ENCODE peak calls at places on chromosome 21, in ten cellular contexts. One of them, this sample, is unnamed.

GRCh38 chr21:38228115-38228514 is 28.7 kb upstream of the KCNJ15 start:
- DNase-seq in nephron progenitor cell: no peak
- DNase-seq in stimulated activated CD4-positive, alpha-beta T cell treated with anti-CD3 and anti-CD28 coated beads, TNF-alpha, amount 100 ng/mL, for 4 hours: no peak
- DNase-seq in EL: no peak
- DNase-seq in HCEC 1CT: no peak
- DNase-seq in PC-3: peak
- DNase-seq in neural progenitor cell: no peak
- DNase-seq in stimulated activated CD8-positive, alpha-beta memory T cell treated with anti-CD3 and anti-CD28 coated beads, Interleukin-15, amount 100 ng/mL, for 24 hours: no peak
- DNase-seq in activated T-cell treated with anti-CD3 and anti-CD28 coated beads, Interleukin-2, amount 50 U/mL, for 72 hours: no peak
- DNase-seq in central memory CD4-positive, alpha-beta T cell: no peak
- DNase-seq in this sample: no peak

GRCh38 chr21:42012763-42013329 is 2.7 kb upstream of the ZBTB21 start:
- DNase-seq in nephron progenitor cell: no peak
- DNase-seq in stimulated activated CD4-positive, alpha-beta T cell treated with anti-CD3 and anti-CD28 coated beads, TNF-alpha, amount 100 ng/mL, for 4 hours: no peak
- DNase-seq in EL: no peak
- DNase-seq in HCEC 1CT: no peak
- DNase-seq in PC-3: peak
- DNase-seq in neural progenitor cell: no peak
- DNase-seq in stimulated activated CD8-positive, alpha-beta memory T cell treated with anti-CD3 and anti-CD28 coated beads, Interleukin-15, amount 100 ng/mL, for 24 hours: no peak
- DNase-seq in activated T-cell treated with anti-CD3 and anti-CD28 coated beads, Interleukin-2, amount 50 U/mL, for 72 hours: no peak
- DNase-seq in central memory CD4-positive, alpha-beta T cell: no peak
- DNase-seq in this sample: no peak

GRCh38 chr21:36478207-36478701 is 1.7 kb downstream of the CLDN14 start:
- DNase-seq in nephron progenitor cell: no peak
- DNase-seq in stimulated activated CD4-positive, alpha-beta T cell treated with anti-CD3 and anti-CD28 coated beads, TNF-alpha, amount 100 ng/mL, for 4 hours: no peak
- DNase-seq in EL: peak
- DNase-seq in HCEC 1CT: peak
- DNase-seq in PC-3: peak
- DNase-seq in neural progenitor cell: no peak
- DNase-seq in stimulated activated CD8-positive, alpha-beta memory T cell treated with anti-CD3 and anti-CD28 coated beads, Interleukin-15, amount 100 ng/mL, for 24 hours: no peak
- DNase-seq in activated T-cell treated with anti-CD3 and anti-CD28 coated beads, Interleukin-2, amount 50 U/mL, for 72 hours: peak
- DNase-seq in central memory CD4-positive, alpha-beta T cell: no peak
- DNase-seq in this sample: no peak

GRCh38 chr21:34552324-34553198 is 40.6 kb upstream of the KCNE1 start:
- DNase-seq in nephron progenitor cell: no peak
- DNase-seq in stimulated activated CD4-positive, alpha-beta T cell treated with anti-CD3 and anti-CD28 coated beads, TNF-alpha, amount 100 ng/mL, for 4 hours: no peak
- DNase-seq in EL: peak
- DNase-seq in HCEC 1CT: peak
- DNase-seq in PC-3: peak
- DNase-seq in neural progenitor cell: no peak
- DNase-seq in stimulated activated CD8-positive, alpha-beta memory T cell treated with anti-CD3 and anti-CD28 coated beads, Interleukin-15, amount 100 ng/mL, for 24 hours: no peak
- DNase-seq in activated T-cell treated with anti-CD3 and anti-CD28 coated beads, Interleukin-2, amount 50 U/mL, for 72 hours: no peak
- DNase-seq in central memory CD4-positive, alpha-beta T cell: no peak
- DNase-seq in this sample: no peak

GRCh38 chr21:33308586-33309490 is 15.9 kb upstream of the IFNAR1 start:
- DNase-seq in nephron progenitor cell: no peak
- DNase-seq in stimulated activated CD4-positive, alpha-beta T cell treated with anti-CD3 and anti-CD28 coated beads, TNF-alpha, amount 100 ng/mL, for 4 hours: no peak
- DNase-seq in EL: no peak
- DNase-seq in HCEC 1CT: no peak
- DNase-seq in PC-3: no peak
- DNase-seq in neural progenitor cell: no peak
- DNase-seq in stimulated activated CD8-positive, alpha-beta memory T cell treated with anti-CD3 and anti-CD28 coated beads, Interleukin-15, amount 100 ng/mL, for 24 hours: no peak
- DNase-seq in activated T-cell treated with anti-CD3 and anti-CD28 coated beads, Interleukin-2, amount 50 U/mL, for 72 hours: no peak
- DNase-seq in central memory CD4-positive, alpha-beta T cell: peak
- DNase-seq in this sample: no peak

GRCh38 chr21:39125752-39126485 is 57.3 kb downstream of the PSMG1 start:
- DNase-seq in nephron progenitor cell: peak
- DNase-seq in stimulated activated CD4-positive, alpha-beta T cell treated with anti-CD3 and anti-CD28 coated beads, TNF-alpha, amount 100 ng/mL, for 4 hours: no peak
- DNase-seq in EL: peak
- DNase-seq in HCEC 1CT: peak
- DNase-seq in PC-3: peak
- DNase-seq in neural progenitor cell: peak
- DNase-seq in stimulated activated CD8-positive, alpha-beta memory T cell treated with anti-CD3 and anti-CD28 coated beads, Interleukin-15, amount 100 ng/mL, for 24 hours: no peak
- DNase-seq in activated T-cell treated with anti-CD3 and anti-CD28 coated beads, Interleukin-2, amount 50 U/mL, for 72 hours: peak
- DNase-seq in central memory CD4-positive, alpha-beta T cell: no peak
- DNase-seq in this sample: no peak

GRCh38 chr21:45971487-45972352 is 9.8 kb upstream of the COL6A1 start:
- DNase-seq in nephron progenitor cell: peak
- DNase-seq in stimulated activated CD4-positive, alpha-beta T cell treated with anti-CD3 and anti-CD28 coated beads, TNF-alpha, amount 100 ng/mL, for 4 hours: no peak
- DNase-seq in EL: peak
- DNase-seq in HCEC 1CT: peak
- DNase-seq in PC-3: no peak
- DNase-seq in neural progenitor cell: no peak
- DNase-seq in stimulated activated CD8-positive, alpha-beta memory T cell treated with anti-CD3 and anti-CD28 coated beads, Interleukin-15, amount 100 ng/mL, for 24 hours: no peak
- DNase-seq in activated T-cell treated with anti-CD3 and anti-CD28 coated beads, Interleukin-2, amount 50 U/mL, for 72 hours: no peak
- DNase-seq in central memory CD4-positive, alpha-beta T cell: no peak
- DNase-seq in this sample: no peak

GRCh38 chr21:33760641-33761103 is 118.4 kb downstream of the ITSN1 start:
- DNase-seq in nephron progenitor cell: no peak
- DNase-seq in stimulated activated CD4-positive, alpha-beta T cell treated with anti-CD3 and anti-CD28 coated beads, TNF-alpha, amount 100 ng/mL, for 4 hours: no peak
- DNase-seq in EL: peak
- DNase-seq in HCEC 1CT: peak
- DNase-seq in PC-3: no peak
- DNase-seq in neural progenitor cell: no peak
- DNase-seq in stimulated activated CD8-positive, alpha-beta memory T cell treated with anti-CD3 and anti-CD28 coated beads, Interleukin-15, amount 100 ng/mL, for 24 hours: no peak
- DNase-seq in activated T-cell treated with anti-CD3 and anti-CD28 coated beads, Interleukin-2, amount 50 U/mL, for 72 hours: no peak
- DNase-seq in central memory CD4-positive, alpha-beta T cell: no peak
- DNase-seq in this sample: no peak

GRCh38 chr21:35520302-35520701 is 471.2 kb upstream of the RUNX1 start:
- DNase-seq in nephron progenitor cell: no peak
- DNase-seq in stimulated activated CD4-positive, alpha-beta T cell treated with anti-CD3 and anti-CD28 coated beads, TNF-alpha, amount 100 ng/mL, for 4 hours: no peak
- DNase-seq in EL: no peak
- DNase-seq in HCEC 1CT: no peak
- DNase-seq in PC-3: no peak
- DNase-seq in neural progenitor cell: no peak
- DNase-seq in stimulated activated CD8-positive, alpha-beta memory T cell treated with anti-CD3 and anti-CD28 coated beads, Interleukin-15, amount 100 ng/mL, for 24 hours: no peak
- DNase-seq in activated T-cell treated with anti-CD3 and anti-CD28 coated beads, Interleukin-2, amount 50 U/mL, for 72 hours: no peak
- DNase-seq in central memory CD4-positive, alpha-beta T cell: no peak
- DNase-seq in this sample: no peak

GRCh38 chr21:32143222-32143939 is 135.5 kb downstream of the MIS18A start:
- DNase-seq in nephron progenitor cell: no peak
- DNase-seq in stimulated activated CD4-positive, alpha-beta T cell treated with anti-CD3 and anti-CD28 coated beads, TNF-alpha, amount 100 ng/mL, for 4 hours: no peak
- DNase-seq in EL: no peak
- DNase-seq in HCEC 1CT: no peak
- DNase-seq in PC-3: no peak
- DNase-seq in neural progenitor cell: peak
- DNase-seq in stimulated activated CD8-positive, alpha-beta memory T cell treated with anti-CD3 and anti-CD28 coated beads, Interleukin-15, amount 100 ng/mL, for 24 hours: no peak
- DNase-seq in activated T-cell treated with anti-CD3 and anti-CD28 coated beads, Interleukin-2, amount 50 U/mL, for 72 hours: no peak
- DNase-seq in central memory CD4-positive, alpha-beta T cell: no peak
- DNase-seq in this sample: no peak

GRCh38 chr21:31339736-31340135 is 4.3 kb downstream of the TIAM1 start:
- DNase-seq in nephron progenitor cell: no peak
- DNase-seq in stimulated activated CD4-positive, alpha-beta T cell treated with anti-CD3 and anti-CD28 coated beads, TNF-alpha, amount 100 ng/mL, for 4 hours: no peak
- DNase-seq in EL: no peak
- DNase-seq in HCEC 1CT: no peak
- DNase-seq in PC-3: no peak
- DNase-seq in neural progenitor cell: no peak
- DNase-seq in stimulated activated CD8-positive, alpha-beta memory T cell treated with anti-CD3 and anti-CD28 coated beads, Interleukin-15, amount 100 ng/mL, for 24 hours: no peak
- DNase-seq in activated T-cell treated with anti-CD3 and anti-CD28 coated beads, Interleukin-2, amount 50 U/mL, for 72 hours: no peak
- DNase-seq in central memory CD4-positive, alpha-beta T cell: no peak
- DNase-seq in this sample: no peak

GRCh38 chr21:39730418-39731107 is 14.4 kb upstream of the IGSF5 start:
- DNase-seq in nephron progenitor cell: no peak
- DNase-seq in stimulated activated CD4-positive, alpha-beta T cell treated with anti-CD3 and anti-CD28 coated beads, TNF-alpha, amount 100 ng/mL, for 4 hours: no peak
- DNase-seq in EL: no peak
- DNase-seq in HCEC 1CT: no peak
- DNase-seq in PC-3: no peak
- DNase-seq in neural progenitor cell: no peak
- DNase-seq in stimulated activated CD8-positive, alpha-beta memory T cell treated with anti-CD3 and anti-CD28 coated beads, Interleukin-15, amount 100 ng/mL, for 24 hours: no peak
- DNase-seq in activated T-cell treated with anti-CD3 and anti-CD28 coated beads, Interleukin-2, amount 50 U/mL, for 72 hours: no peak
- DNase-seq in central memory CD4-positive, alpha-beta T cell: no peak
- DNase-seq in this sample: no peak

GRCh38 chr21:22115746-22116145 is 1117.5 kb downstream of the NCAM2 start:
- DNase-seq in nephron progenitor cell: no peak
- DNase-seq in stimulated activated CD4-positive, alpha-beta T cell treated with anti-CD3 and anti-CD28 coated beads, TNF-alpha, amount 100 ng/mL, for 4 hours: no peak
- DNase-seq in EL: no peak
- DNase-seq in HCEC 1CT: no peak
- DNase-seq in PC-3: no peak
- DNase-seq in neural progenitor cell: no peak
- DNase-seq in stimulated activated CD8-positive, alpha-beta memory T cell treated with anti-CD3 and anti-CD28 coated beads, Interleukin-15, amount 100 ng/mL, for 24 hours: no peak
- DNase-seq in activated T-cell treated with anti-CD3 and anti-CD28 coated beads, Interleukin-2, amount 50 U/mL, for 72 hours: no peak
- DNase-seq in central memory CD4-positive, alpha-beta T cell: no peak
- DNase-seq in this sample: no peak

GRCh38 chr21:27590271-27590670 is 623.4 kb upstream of the ADAMTS5 start:
- DNase-seq in nephron progenitor cell: no peak
- DNase-seq in stimulated activated CD4-positive, alpha-beta T cell treated with anti-CD3 and anti-CD28 coated beads, TNF-alpha, amount 100 ng/mL, for 4 hours: no peak
- DNase-seq in EL: peak
- DNase-seq in HCEC 1CT: no peak
- DNase-seq in PC-3: peak
- DNase-seq in neural progenitor cell: no peak
- DNase-seq in stimulated activated CD8-positive, alpha-beta memory T cell treated with anti-CD3 and anti-CD28 coated beads, Interleukin-15, amount 100 ng/mL, for 24 hours: no peak
- DNase-seq in activated T-cell treated with anti-CD3 and anti-CD28 coated beads, Interleukin-2, amount 50 U/mL, for 72 hours: no peak
- DNase-seq in central memory CD4-positive, alpha-beta T cell: no peak
- DNase-seq in this sample: no peak

GRCh38 chr21:35294231-35294898 is 245.3 kb upstream of the RUNX1 start:
- DNase-seq in nephron progenitor cell: no peak
- DNase-seq in stimulated activated CD4-positive, alpha-beta T cell treated with anti-CD3 and anti-CD28 coated beads, TNF-alpha, amount 100 ng/mL, for 4 hours: no peak
- DNase-seq in EL: no peak
- DNase-seq in HCEC 1CT: no peak
- DNase-seq in PC-3: peak
- DNase-seq in neural progenitor cell: peak
- DNase-seq in stimulated activated CD8-positive, alpha-beta memory T cell treated with anti-CD3 and anti-CD28 coated beads, Interleukin-15, amount 100 ng/mL, for 24 hours: no peak
- DNase-seq in activated T-cell treated with anti-CD3 and anti-CD28 coated beads, Interleukin-2, amount 50 U/mL, for 72 hours: no peak
- DNase-seq in central memory CD4-positive, alpha-beta T cell: no peak
- DNase-seq in this sample: no peak

GRCh38 chr21:45859762-45860357 is 121.7 kb upstream of the COL6A1 start:
- DNase-seq in nephron progenitor cell: no peak
- DNase-seq in stimulated activated CD4-positive, alpha-beta T cell treated with anti-CD3 and anti-CD28 coated beads, TNF-alpha, amount 100 ng/mL, for 4 hours: no peak
- DNase-seq in EL: no peak
- DNase-seq in HCEC 1CT: no peak
- DNase-seq in PC-3: no peak
- DNase-seq in neural progenitor cell: no peak
- DNase-seq in stimulated activated CD8-positive, alpha-beta memory T cell treated with anti-CD3 and anti-CD28 coated beads, Interleukin-15, amount 100 ng/mL, for 24 hours: no peak
- DNase-seq in activated T-cell treated with anti-CD3 and anti-CD28 coated beads, Interleukin-2, amount 50 U/mL, for 72 hours: no peak
- DNase-seq in central memory CD4-positive, alpha-beta T cell: no peak
- DNase-seq in this sample: no peak

This sample was measured in activated B cell treated with CpG ODN at 0.5 μM for 24 hours.